ENCODE peak calls at places on chromosomes 11 and 22, in five cellular contexts. G, K, Q, I and Z are unnamed samples.

GRCh38 chr11:60875856-60876485 is 8.6 kb downstream of the ZP1 start:
- DNase-seq in Q (no peak), G (no peak), K (no peak), I (no peak), Z (no peak)

GRCh38 chr11:116648229-116649174 is 124.3 kb downstream of the BUD13 start:
- DNase-seq in G (no peak), I (no peak), Q (no peak), K (no peak), Z (no peak)

GRCh38 chr22:44211946-44212930 is 31.5 kb downstream of the PARVG start:
- DNase-seq in Q (no peak), K (no peak), G (no peak), I (no peak), Z (no peak)

GRCh38 chr11:134331565-134332188 is at the start of gene GLB1L2:
- DNase-seq in Q (peak), K (peak), I (no peak), G (peak), Z (peak)

GRCh38 chr11:122523841-122524531 is 131.5 kb upstream of the UBASH3B start:
- DNase-seq in K (no peak), G (no peak), Q (no peak), I (peak), Z (no peak)

GRCh38 chr11:36162909-36163434 is 126.3 kb downstream of the COMMD9 start:
- DNase-seq in K (no peak), Q (no peak), I (no peak), G (no peak), Z (no peak)

GRCh38 chr11:47152126-47152952 is 24.3 kb downstream of the ARFGAP2 start:
- DNase-seq in G (no peak), K (no peak), I (no peak), Q (no peak), Z (no peak)

GRCh38 chr11:113991170-113991569 is 16.3 kb downstream of the HTR3A start:
- DNase-seq in K (no peak), I (peak), Q (no peak), G (no peak), Z (peak)

GRCh38 chr11:38687008-38687407 is 2089.0 kb upstream of the RAG2 start:
- DNase-seq in I (no peak), K (no peak), Q (no peak), G (no peak), Z (no peak)

GRCh38 chr11:104198576-104198975 is 34.6 kb upstream of the PDGFD start:
- DNase-seq in G (no peak), K (no peak), I (no peak), Q (no peak), Z (no peak)

GRCh38 chr11:114163830-114164401 is 104.4 kb downstream of the ZBTB16 start:
- DNase-seq in Q (no peak), K (no peak), I (peak), G (no peak), Z (no peak)

GRCh38 chr11:1925373-1926155 is 6.1 kb downstream of the TNNT3 start:
- DNase-seq in G (no peak), I (no peak), Q (no peak), K (no peak), Z (no peak)

GRCh38 chr22:39315389-39315788 is 4.0 kb downstream of the RPL3 start:
- DNase-seq in G (no peak), I (no peak), K (no peak), Q (no peak), Z (no peak)

GRCh38 chr11:71120346-71120963 is 131.9 kb downstream of the SHANK2 start:
- DNase-seq in I (no peak), K (no peak), G (no peak), Q (no peak), Z (no peak)

GRCh38 chr22:32866953-32867352 is 65.4 kb downstream of the TIMP3 start:
- DNase-seq in K (no peak), G (no peak), Q (no peak), I (no peak), Z (no peak)

GRCh38 chr11:75602916-75603315 is 40.9 kb downstream of the SERPINH1 start:
- DNase-seq in I (peak), G (no peak), K (no peak), Q (no peak), Z (no peak)

GRCh38 chr11:118792642-118793124 is 1.7 kb upstream of the DDX6 start:
- DNase-seq in Q (peak), I (peak), K (peak), G (peak), Z (peak)

GRCh38 chr22:24156915-24157782 is 24.1 kb upstream of the SUSD2 start:
- DNase-seq in G (peak), K (peak), Q (peak), I (peak), Z (peak)

GRCh38 chr11:107370390-107370789 is 87.2 kb downstream of the CWF19L2 start:
- DNase-seq in Q (no peak), G (no peak), I (peak), K (no peak), Z (no peak)

GRCh38 chr22:20549232-20549841 is 41.9 kb downstream of the MED15 start:
- DNase-seq in K (peak), G (no peak), Q (peak), I (peak), Z (peak)